ENCODE peak calls at places on chromosomes 13 and 19, in eight cellular contexts. F is neural progenitor cell, K is fibroblast of lung, R is PC-3, Q is endodermal cell, J is adipocyte, P is K562, B is mesendoderm. G is an unnamed sample.
A peak's percentile ranks its signal among the peaks of the same experiment; 100 is the strongest.

GRCh38 chr19:18879579-18880373 is 16.2 kb downstream of the CERS1 start:
- DNase-seq in F (peak; percentile 36), K (no peak), R (peak; percentile 79), Q (peak; percentile 89), J (peak; percentile 43), P (peak; percentile 96), B (peak; percentile 72), G (peak; percentile 72)

GRCh38 chr13:51772105-51772455 is 31.9 kb downstream of the DHRS12 start:
- DNase-seq in F (no peak), K (no peak), R (no peak), Q (no peak), J (no peak), P (no peak), B (no peak), G (no peak)

GRCh38 chr13:106569233-106570095 is 1.5 kb upstream of the ARGLU1 start:
- DNase-seq in F (no peak), K (no peak), R (peak; percentile 8), Q (no peak), J (no peak), P (no peak), B (peak; percentile 44), G (no peak)

GRCh38 chr13:95463516-95463915 is 89.0 kb upstream of the CLDN10 start:
- DNase-seq in F (no peak), K (no peak), R (no peak), Q (no peak), J (no peak), P (no peak), B (no peak), G (no peak)

GRCh38 chr19:48203227-48203793 is 32.8 kb downstream of the ZSWIM9 start:
- DNase-seq in F (no peak), K (no peak), R (no peak), Q (no peak), J (no peak), P (no peak), B (no peak), G (no peak)

GRCh38 chr19:58555920-58556632 is 1.2 kb upstream of the CHMP2A start:
- DNase-seq in F (no peak), K (no peak), R (no peak), Q (no peak), J (no peak), P (no peak), B (no peak), G (peak; percentile 81)

GRCh38 chr19:52391135-52391534 is 6.5 kb upstream of the ZNF528 start:
- DNase-seq in F (no peak), K (no peak), R (no peak), Q (peak; percentile 45), J (no peak), P (peak; percentile 12), B (no peak), G (no peak)

GRCh38 chr19:33997690-33998089 is 174.6 kb upstream of the LSM14A start:
- DNase-seq in F (no peak), K (peak; percentile 3), R (peak; percentile 15), Q (no peak), J (peak; percentile 35), P (no peak), B (no peak), G (no peak)

GRCh38 chr19:33391631-33392249 is 18.2 kb downstream of the CEBPG start:
- DNase-seq in F (no peak), K (no peak), R (no peak), Q (no peak), J (no peak), P (no peak), B (no peak), G (no peak)

GRCh38 chr13:105346141-105346766 is 1189.2 kb downstream of the EFNB2 start:
- DNase-seq in F (no peak), K (peak; percentile 70), R (peak; percentile 70), Q (no peak), J (peak; percentile 86), P (no peak), B (no peak), G (no peak)

GRCh38 chr13:90485441-90485840 is 862.0 kb upstream of the MIR17HG start:
- DNase-seq in F (no peak), K (peak; percentile 82), R (peak; percentile 80), Q (no peak), J (peak; percentile 80), P (no peak), B (no peak), G (no peak)

GRCh38 chr19:30437869-30438268 is 65.7 kb downstream of the ZNF536 start:
- DNase-seq in F (peak; percentile 34), K (no peak), R (no peak), Q (peak; percentile 59), J (no peak), P (no peak), B (peak; percentile 11), G (no peak)

GRCh38 chr13:113837554-113838355 is 26.1 kb downstream of the GAS6 start:
- DNase-seq in F (no peak), K (peak; percentile 99), R (peak; percentile 84), Q (peak; percentile 86), J (peak; percentile 98), P (peak; percentile 49), B (peak; percentile 86), G (peak; percentile 96)

GRCh38 chr13:75704194-75704941 is 68.2 kb downstream of the LMO7 start:
- DNase-seq in F (no peak), K (peak; percentile 54), R (peak; percentile 40), Q (no peak), J (peak; percentile 49), P (no peak), B (no peak), G (no peak)

GRCh38 chr13:110973007-110973700 is 58.3 kb upstream of the ANKRD10 start:
- DNase-seq in F (no peak), K (no peak), R (no peak), Q (no peak), J (no peak), P (no peak), B (no peak), G (no peak)

GRCh38 chr19:6767081-6767356 is 216 bp downstream of the SH2D3A start:
- DNase-seq in F (peak; percentile 34), K (no peak), R (peak; percentile 90), Q (no peak), J (no peak), P (no peak), B (peak; percentile 40), G (no peak)

GRCh38 chr13:74741732-74742131 is 607.5 kb upstream of the KLF12 start:
- DNase-seq in F (no peak), K (no peak), R (no peak), Q (no peak), J (no peak), P (no peak), B (no peak), G (no peak)

GRCh38 chr19:6772028-6772865 is at the start of gene VAV1:
- DNase-seq in F (no peak), K (no peak), R (no peak), Q (peak; percentile 57), J (no peak), P (peak; percentile 88), B (no peak), G (peak; percentile 87)

GRCh38 chr19:56671613-56671994 is at the start of gene ZNF835:
- DNase-seq in F (no peak), K (peak; percentile 70), R (no peak), Q (peak; percentile 53), J (no peak), P (no peak), B (peak; percentile 95), G (peak; percentile 97)

GRCh38 chr19:33293255-33294057 is 8.9 kb downstream of the CEBPA start:
- DNase-seq in F (no peak), K (peak; percentile 60), R (peak; percentile 75), Q (no peak), J (peak; percentile 57), P (peak; percentile 50), B (no peak), G (peak; percentile 79)

GRCh38 chr13:38542601-38543000 is 144.3 kb upstream of the FREM2 start:
- DNase-seq in F (no peak), K (no peak), R (peak; percentile 62), Q (no peak), J (no peak), P (no peak), B (no peak), G (no peak)

GRCh38 chr13:40943073-40943472 is 76.0 kb downstream of the ELF1 start:
- DNase-seq in F (no peak), K (peak; percentile 9), R (no peak), Q (no peak), J (no peak), P (no peak), B (no peak), G (no peak)
- H3K36me3 ChIP-seq in F (no peaks in the 10 kb centered on the region), K (no peaks in the 10 kb centered on the region), R (peaks cover 5% of the 10 kb centered on the region), Q (peaks cover 47% of the 10 kb centered on the region), J (peaks cover 82% of the 10 kb centered on the region), P (peaks cover 90% of the 10 kb centered on the region), B (no peaks in the 10 kb centered on the region), G (peaks cover 15% of the 10 kb centered on the region)

GRCh38 chr19:1040476-1041271 is 767 bp downstream of the ABCA7 start:
- DNase-seq in F (peak; percentile 96), K (peak; percentile 94), R (peak; percentile 91), Q (peak; percentile 99), J (peak; percentile 92), P (peak; percentile 98), B (peak; percentile 99), G (peak; percentile 95)
- H3K9ac ChIP-seq in F (no peak overlapping the region), K (peak overlapping the region; percentile 18), R (peak overlapping the region; percentile 71), Q (peak overlapping the region; percentile 71), J (peak overlapping the region; percentile 77), P (peak overlapping the region; percentile 64), B (peak overlapping the region; percentile 76), G (peak overlapping the region; percentile 71)

GRCh38 chr19:2763687-2764086 is 19.4 kb downstream of the SGTA start:
- DNase-seq in F (no peak), K (no peak), R (no peak), Q (no peak), J (no peak), P (no peak), B (no peak), G (no peak)
- H3K36me3 ChIP-seq in F (no peaks in the 10 kb centered on the region), K (peaks cover 17% of the 10 kb centered on the region), R (no peaks in the 10 kb centered on the region), Q (peaks cover 49% of the 10 kb centered on the region), J (peaks cover 83% of the 10 kb centered on the region), P (peaks cover 93% of the 10 kb centered on the region), B (peaks cover 11% of the 10 kb centered on the region), G (peaks cover 24% of the 10 kb centered on the region)

GRCh38 chr19:45102481-45102880 is 9.5 kb downstream of the PPP1R37 start:
- DNase-seq in F (no peak), K (no peak), R (no peak), Q (peak; percentile 38), J (no peak), P (no peak), B (no peak), G (no peak)

GRCh38 chr19:45104658-45105384 is 11.8 kb downstream of the PPP1R37 start:
- DNase-seq in F (no peak), K (no peak), R (no peak), Q (peak; percentile 38), J (no peak), P (no peak), B (no peak), G (no peak)

GRCh38 chr19:45101796-45102195 is 8.8 kb downstream of the PPP1R37 start:
- DNase-seq in F (no peak), K (no peak), R (no peak), Q (peak; percentile 38), J (no peak), P (no peak), B (no peak), G (no peak)

GRCh38 chr19:45103625-45104319 is 10.8 kb downstream of the PPP1R37 start:
- DNase-seq in F (peak; percentile 94), K (no peak), R (no peak), Q (peak; percentile 60), J (no peak), P (no peak), B (peak; percentile 45), G (no peak)

DNA sequence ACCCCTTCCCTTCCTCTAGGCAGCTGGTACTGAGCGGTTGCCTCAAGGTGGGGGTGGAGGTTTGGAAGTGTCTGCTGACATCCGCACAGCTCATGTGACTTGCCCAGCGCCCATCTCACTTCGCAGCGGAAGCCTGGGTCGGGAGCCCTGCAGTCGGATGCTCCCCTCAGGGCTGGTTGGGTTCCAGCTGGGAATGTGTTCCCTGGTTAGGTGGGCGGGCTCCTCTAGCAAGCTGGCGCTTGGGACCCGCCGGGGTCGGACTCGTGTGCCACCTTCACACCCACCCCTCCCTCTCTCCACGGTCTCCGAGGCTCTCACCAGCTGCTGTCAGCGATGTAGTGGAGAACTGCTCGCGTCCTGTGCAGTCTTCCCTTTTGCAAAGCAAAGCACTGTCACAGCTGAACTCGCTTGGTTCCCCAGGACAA is 10.2 kb downstream of the PPP1R37 start:
- DNase-seq in F (no peak), K (peak; percentile 29), R (no peak), Q (peak; percentile 58), J (no peak), P (no peak), B (no peak), G (no peak)
- H3K9ac ChIP-seq in F (no peak overlapping the region), K (peak overlapping the region; percentile 32), R (no peak overlapping the region), Q (no peak overlapping the region), J (no peak overlapping the region), P (no peak overlapping the region), B (no peak overlapping the region), G (no peak overlapping the region)